ENCODE peak calls at places on chromosomes 1 and 21, in nine cellular contexts. P is neural crest cell; D is fibroblast of the aortic adventitia; E is progenitor cell of endocrine pancreas; O is CD4-positive, alpha-beta T cell; S is fibroblast of pulmonary artery; L is AG09309; N is endothelial cell; X is fibroblast of mammary gland. Q is an unnamed sample.

GRCh38 chr1:167957710-167958109 is 20.8 kb upstream of the MPC2 start:
- DNase-seq in P (no peak), D (no peak), E (no peak), O (no peak), S (no peak), L (no peak), N (no peak), X (peak), Q (no peak)

GRCh38 chr1:159090566-159091546 is 14.3 kb upstream of the AIM2 start:
- DNase-seq in P (no peak), D (peak), E (no peak), O (no peak), S (peak), L (no peak), N (no peak), X (peak), Q (no peak)

GRCh38 chr1:20686878-20687725 is 25.9 kb upstream of the DDOST start:
- DNase-seq in P (no peak), D (no peak), E (no peak), O (no peak), S (no peak), L (no peak), N (no peak), X (no peak), Q (no peak)

GRCh38 chr1:34101151-34101550 is 63.9 kb downstream of the CSMD2 start:
- DNase-seq in P (no peak), D (peak), E (no peak), O (no peak), S (no peak), L (peak), N (no peak), X (peak), Q (no peak)

GRCh38 chr21:36910581-36911307 is 55.7 kb downstream of the HLCS start:
- DNase-seq in P (no peak), D (peak), E (no peak), O (no peak), S (peak), L (no peak), N (no peak), X (peak), Q (no peak)

GRCh38 chr1:243264718-243265117 is 8.9 kb downstream of the SDCCAG8 start:
- DNase-seq in P (no peak), D (peak), E (no peak), O (no peak), S (peak), L (no peak), N (no peak), X (peak), Q (no peak)

GRCh38 chr1:231708394-231708793 is 81.8 kb downstream of the DISC1 start:
- DNase-seq in P (no peak), D (no peak), E (no peak), O (no peak), S (no peak), L (no peak), N (no peak), X (no peak), Q (no peak)

GRCh38 chr1:81664341-81664740 is 136.4 kb upstream of the ADGRL2 start:
- DNase-seq in P (no peak), D (peak), E (no peak), O (no peak), S (peak), L (peak), N (no peak), X (peak), Q (no peak)

GRCh38 chr1:94653454-94653853 is 111.9 kb upstream of the F3 start:
- DNase-seq in P (no peak), D (no peak), E (no peak), O (no peak), S (no peak), L (no peak), N (no peak), X (no peak), Q (no peak)

GRCh38 chr21:26739189-26739588 is 106.0 kb downstream of the ADAMTS1 start:
- DNase-seq in P (no peak), D (peak), E (no peak), O (no peak), S (peak), L (no peak), N (no peak), X (peak), Q (no peak)

GRCh38 chr1:62401034-62401433 is 35.8 kb upstream of the USP1 start:
- DNase-seq in P (no peak), D (no peak), E (no peak), O (no peak), S (no peak), L (no peak), N (no peak), X (no peak), Q (no peak)

GRCh38 chr1:38773483-38773882 is 86.1 kb downstream of the RRAGC start:
- DNase-seq in P (no peak), D (no peak), E (no peak), O (no peak), S (no peak), L (no peak), N (no peak), X (no peak), Q (no peak)

GRCh38 chr1:111030590-111030989 is 66.9 kb upstream of the LRIF1 start:
- DNase-seq in P (peak), D (peak), E (peak), O (peak), S (peak), L (peak), N (peak), X (peak), Q (no peak)

GRCh38 chr1:8482844-8483436 is 165.0 kb downstream of the SLC45A1 start:
- DNase-seq in P (no peak), D (peak), E (no peak), O (no peak), S (peak), L (no peak), N (no peak), X (peak), Q (no peak)

GRCh38 chr1:8687053-8687452 is 130.4 kb downstream of the RERE start:
- DNase-seq in P (no peak), D (no peak), E (no peak), O (no peak), S (peak), L (no peak), N (no peak), X (no peak), Q (no peak)

GRCh38 chr1:234478481-234479309 is at the start of gene TARBP1:
- DNase-seq in P (peak), D (peak), E (peak), O (peak), S (peak), L (no peak), N (peak), X (peak), Q (peak)

GRCh38 chr1:66265796-66266195 is 268.2 kb upstream of the SGIP1 start:
- DNase-seq in P (no peak), D (no peak), E (no peak), O (no peak), S (peak), L (no peak), N (no peak), X (no peak), Q (no peak)

GRCh38 chr1:116474921-116475849 is 95.6 kb downstream of the CD58 start:
- DNase-seq in P (no peak), D (no peak), E (no peak), O (no peak), S (no peak), L (no peak), N (no peak), X (no peak), Q (no peak)

GRCh38 chr1:173903827-173904226 is 13.3 kb downstream of the SERPINC1 start:
- DNase-seq in P (no peak), D (no peak), E (no peak), O (no peak), S (no peak), L (no peak), N (no peak), X (no peak), Q (no peak)

GRCh38 chr1:63772201-63772600 is 1.6 kb upstream of the ROR1 start:
- DNase-seq in P (no peak), D (no peak), E (no peak), O (no peak), S (no peak), L (no peak), N (no peak), X (no peak), Q (no peak)

GRCh38 chr1:145918144-145918991 is at the start of gene PEX11B:
- DNase-seq in P (peak), D (peak), E (peak), O (peak), S (peak), L (peak), N (peak), X (peak), Q (peak)

GRCh38 chr1:227942716-227943261 is 4.9 kb downstream of the WNT9A start:
- DNase-seq in P (no peak), D (no peak), E (peak), O (no peak), S (no peak), L (no peak), N (peak), X (no peak), Q (peak)

GRCh38 chr1:202862672-202863560 is 26.0 kb downstream of the RABIF start:
- DNase-seq in P (no peak), D (no peak), E (no peak), O (no peak), S (no peak), L (no peak), N (no peak), X (no peak), Q (no peak)
- TF ChIP-seq CTCF in P (no peak), D (no peak), E (no peak), O (no peak), S (no peak), L (no peak), N (no peak), X (no peak), Q (no peak)

GRCh38 chr1:11822091-11822490 is 16.1 kb downstream of the CLCN6 start:
- DNase-seq in P (no peak), D (no peak), E (no peak), O (no peak), S (peak), L (no peak), N (no peak), X (no peak), Q (no peak)

GRCh38 chr1:11826946-11827345 is 20.6 kb downstream of the NPPA start:
- DNase-seq in P (no peak), D (no peak), E (no peak), O (no peak), S (no peak), L (no peak), N (no peak), X (no peak), Q (no peak)

GRCh38 chr1:11828511-11828910 is 19.1 kb downstream of the NPPA start:
- DNase-seq in P (no peak), D (no peak), E (no peak), O (no peak), S (no peak), L (no peak), N (no peak), X (no peak), Q (no peak)

GRCh38 chr1:11823366-11824137 is 17.6 kb downstream of the CLCN6 start:
- DNase-seq in P (no peak), D (no peak), E (no peak), O (no peak), S (no peak), L (no peak), N (no peak), X (no peak), Q (no peak)

DNA sequence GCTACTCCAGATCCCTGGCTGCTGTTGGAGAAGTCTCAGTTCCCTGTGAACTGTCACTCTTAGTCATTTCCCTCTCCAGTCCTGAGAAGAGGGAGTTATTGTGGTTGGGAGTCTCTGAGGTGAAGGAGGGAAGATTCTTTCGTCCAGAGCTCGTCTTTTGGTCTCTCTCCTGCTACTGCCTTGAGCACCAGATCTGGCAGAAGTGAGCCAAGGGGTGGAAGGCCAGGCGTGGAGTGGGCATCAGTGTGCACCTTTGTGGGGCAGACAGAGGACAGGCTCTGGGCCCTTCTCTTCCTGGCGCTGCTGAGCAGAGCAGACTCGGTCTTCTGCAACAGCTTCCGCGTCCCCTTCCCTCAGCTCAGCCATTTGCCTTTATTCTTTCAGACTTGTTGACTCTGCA is 19.1 kb downstream of the CLCN6 start:
- DNase-seq in P (no peak), D (no peak), E (no peak), O (no peak), S (no peak), L (no peak), N (no peak), X (no peak), Q (no peak)
- TF ChIP-seq CTCF in P (no peak), D (no peak), E (no peak), O (no peak), S (no peak), L (no peak), N (no peak), X (no peak), Q (no peak)

GRCh38 chr1:180365039-180365438 is 135.0 kb downstream of the LHX4 start:
- DNase-seq in P (no peak), D (no peak), E (no peak), O (no peak), S (no peak), L (no peak), N (peak), X (peak), Q (no peak)
- TF ChIP-seq CTCF in P (peak), D (no peak), E (peak), O (no peak), S (no peak), L (no peak), N (peak), X (peak), Q (no peak)

GRCh38 chr1:78048446-78048845 is 2.7 kb downstream of the GIPC2 start:
- DNase-seq in P (no peak), D (no peak), E (no peak), O (no peak), S (no peak), L (no peak), N (no peak), X (no peak), Q (no peak)

GRCh38 chr1:78045850-78046778 is at the start of gene GIPC2:
- DNase-seq in P (no peak), D (no peak), E (peak), O (no peak), S (peak), L (no peak), N (peak), X (peak), Q (no peak)

GRCh38 chr1:78045600-78045849 is 241 bp upstream of the GIPC2 start:
- DNase-seq in P (no peak), D (no peak), E (no peak), O (no peak), S (no peak), L (no peak), N (no peak), X (peak), Q (no peak)

GRCh38 chr1:78047631-78048030 is 1.9 kb downstream of the GIPC2 start:
- DNase-seq in P (no peak), D (no peak), E (no peak), O (no peak), S (no peak), L (no peak), N (no peak), X (no peak), Q (no peak)

DNA sequence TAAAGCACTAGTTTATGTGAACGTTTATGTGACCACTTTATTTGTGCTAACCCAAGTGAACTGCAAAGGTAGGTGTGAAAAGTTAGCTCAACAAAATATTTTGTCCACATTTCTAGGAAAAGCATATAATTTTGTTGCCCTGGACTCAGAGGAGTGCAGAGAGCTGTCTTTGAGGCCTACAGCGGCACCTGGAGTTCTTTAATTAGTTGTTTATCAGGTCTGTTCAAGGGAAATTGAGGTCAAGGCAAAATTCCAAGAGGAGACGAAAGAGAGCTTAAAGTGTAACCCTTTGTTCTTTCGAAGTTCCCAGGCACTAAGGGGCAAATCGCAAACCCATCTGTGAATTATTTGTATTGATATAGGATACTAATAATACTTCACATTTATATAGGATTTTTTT is 1.4 kb downstream of the GIPC2 start:
- DNase-seq in P (no peak), D (no peak), E (no peak), O (no peak), S (no peak), L (no peak), N (no peak), X (no peak), Q (no peak)
- TF ChIP-seq CTCF in P (no peak), D (no peak), E (no peak), O (no peak), S (no peak), L (no peak), N (no peak), X (no peak), Q (no peak)

GRCh38 chr1:115041654-115042053 is 12.0 kb downstream of the TSHB start:
- DNase-seq in P (no peak), D (peak), E (no peak), O (no peak), S (peak), L (no peak), N (no peak), X (peak), Q (no peak)

GRCh38 chr1:115035652-115036051 is 6.0 kb downstream of the TSHB start:
- DNase-seq in P (no peak), D (no peak), E (no peak), O (no peak), S (no peak), L (no peak), N (no peak), X (no peak), Q (no peak)

GRCh38 chr1:115036814-115037535 is 7.3 kb downstream of the TSHB start:
- DNase-seq in P (no peak), D (no peak), E (no peak), O (no peak), S (no peak), L (no peak), N (no peak), X (no peak), Q (no peak)

GRCh38 chr1:115040501-115040900 is 10.9 kb downstream of the TSHB start:
- DNase-seq in P (no peak), D (no peak), E (no peak), O (no peak), S (no peak), L (no peak), N (no peak), X (no peak), Q (no peak)
- TF ChIP-seq CTCF in P (no peak), D (no peak), E (peak), O (no peak), S (no peak), L (peak), N (no peak), X (peak), Q (no peak)

DNA sequence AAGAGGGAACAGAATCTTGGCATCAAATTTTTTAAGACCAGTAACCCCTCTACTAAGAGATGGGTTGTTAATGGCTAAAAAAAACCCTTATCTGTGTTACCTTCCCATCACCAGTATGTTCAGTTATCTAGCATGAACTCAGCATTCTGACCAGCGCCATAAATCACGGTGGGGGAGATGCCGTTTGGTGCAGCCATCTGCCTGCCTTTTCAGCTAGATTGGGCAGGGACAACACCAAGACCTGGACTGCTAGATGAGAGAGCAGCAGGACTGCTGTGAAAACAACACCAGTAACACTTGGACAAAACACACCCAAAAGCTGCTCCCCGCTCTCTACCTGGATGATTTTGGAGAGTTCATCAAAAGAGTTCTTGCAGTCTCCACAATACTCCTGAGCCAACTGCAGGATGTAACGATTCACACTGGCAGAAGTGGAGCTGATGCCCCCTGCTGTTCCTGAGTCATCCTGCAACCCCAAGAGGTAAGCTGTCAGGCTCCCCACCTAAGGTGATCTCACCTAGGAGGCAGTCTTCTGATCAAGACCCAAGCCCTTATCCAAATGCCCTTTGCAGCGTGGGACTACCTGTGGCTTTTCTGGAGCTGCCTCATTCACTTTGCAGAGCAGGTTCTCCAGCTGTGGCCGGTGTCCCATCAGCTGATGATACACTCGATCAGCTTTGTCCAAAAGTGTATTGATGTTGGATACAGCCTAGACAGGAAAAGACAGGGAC is 96.5 kb downstream of the UBR4 start:
- DNase-seq in P (peak), D (peak), E (peak), O (peak), S (peak), L (no peak), N (peak), X (peak), Q (no peak)
- TF ChIP-seq CTCF in P (peak), D (peak), E (peak), O (peak), S (peak), L (peak), N (no peak), X (peak), Q (no peak)

GRCh38 chr1:41504126-41505035 is 19.9 kb upstream of the EDN2 start:
- DNase-seq in P (no peak), D (peak), E (no peak), O (no peak), S (peak), L (no peak), N (no peak), X (peak), Q (no peak)

GRCh38 chr1:41500781-41501518 is 16.5 kb upstream of the EDN2 start:
- DNase-seq in P (no peak), D (no peak), E (no peak), O (no peak), S (no peak), L (no peak), N (no peak), X (no peak), Q (no peak)

GRCh38 chr1:41502912-41503311 is 18.4 kb upstream of the EDN2 start:
- DNase-seq in P (no peak), D (no peak), E (no peak), O (no peak), S (no peak), L (no peak), N (no peak), X (no peak), Q (no peak)

GRCh38 chr1:41501581-41501980 is 17.1 kb upstream of the EDN2 start:
- DNase-seq in P (no peak), D (no peak), E (no peak), O (no peak), S (no peak), L (no peak), N (no peak), X (no peak), Q (no peak)

DNA sequence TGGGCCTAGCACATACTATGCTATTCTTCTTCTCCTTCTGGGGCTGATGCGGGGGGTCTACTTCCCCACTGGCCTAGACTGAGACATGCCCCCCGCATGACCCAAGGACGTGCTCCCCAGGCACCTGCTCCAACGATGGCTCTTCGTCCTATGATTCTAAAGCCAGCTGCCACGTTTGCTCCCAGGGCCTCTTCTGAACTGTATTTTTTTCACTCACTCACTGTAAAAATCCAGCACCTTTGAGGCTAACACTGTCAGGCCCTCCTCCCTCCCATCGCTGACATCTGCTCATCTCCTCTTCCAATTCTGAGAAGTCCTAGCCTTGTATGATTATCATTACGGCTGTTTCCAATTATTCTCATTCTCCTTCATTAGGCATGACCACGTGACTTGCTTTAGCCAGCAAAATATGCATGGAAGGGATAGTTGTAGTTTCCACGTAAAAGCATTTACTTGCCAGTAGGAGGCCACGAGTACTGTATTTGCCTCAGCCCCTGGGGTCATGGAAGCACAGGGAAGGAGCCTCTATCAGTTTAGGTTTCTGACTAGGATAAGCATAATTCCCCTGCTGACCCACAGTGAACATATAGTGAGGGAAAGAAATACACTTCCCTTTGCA is 19.1 kb upstream of the EDN2 start:
- DNase-seq in P (no peak), D (no peak), E (no peak), O (no peak), S (no peak), L (no peak), N (no peak), X (peak), Q (no peak)
- TF ChIP-seq CTCF in P (peak), D (no peak), E (peak), O (no peak), S (peak), L (no peak), N (no peak), X (peak), Q (no peak)